ENCODE peak calls at places on chromosomes 5 and 9, in eight cellular contexts. One of them, this sample, is unnamed.

GRCh38 chr5:79229357-79230174 is 6.4 kb upstream of the JMY start:
- DNase-seq in activated CD4-positive, CD25-positive, alpha-beta regulatory T cell treated with anti-CD3 and anti-CD28 coated beads, Interleukin-2, amount 50 U/mL, for 72 hours: no peak
- DNase-seq in A172: no peak
- DNase-seq in GM18507: no peak
- DNase-seq in heart right ventricle: no peak
- DNase-seq in activated naive CD8-positive, alpha-beta T cell treated with anti-CD3 and anti-CD28 coated beads, Interleukin-2, amount 10 ng/mL, durations not matched to agents 7 days and 5 days: no peak
- DNase-seq in sciatic nerve: no peak
- DNase-seq in activated CD8-positive, alpha-beta memory T cell treated with anti-CD3 and anti-CD28 coated beads for 48 hours: no peak
- DNase-seq in this sample: no peak

GRCh38 chr5:140056880-140057279 is 13.8 kb upstream of the NRG2 start:
- DNase-seq in activated CD4-positive, CD25-positive, alpha-beta regulatory T cell treated with anti-CD3 and anti-CD28 coated beads, Interleukin-2, amount 50 U/mL, for 72 hours: no peak
- DNase-seq in A172: no peak
- DNase-seq in GM18507: no peak
- DNase-seq in heart right ventricle: no peak
- DNase-seq in activated naive CD8-positive, alpha-beta T cell treated with anti-CD3 and anti-CD28 coated beads, Interleukin-2, amount 10 ng/mL, durations not matched to agents 7 days and 5 days: no peak
- DNase-seq in sciatic nerve: no peak
- DNase-seq in activated CD8-positive, alpha-beta memory T cell treated with anti-CD3 and anti-CD28 coated beads for 48 hours: no peak
- DNase-seq in this sample: no peak

GRCh38 chr5:29085142-29085541 is 2046.8 kb upstream of the CDH9 start:
- DNase-seq in activated CD4-positive, CD25-positive, alpha-beta regulatory T cell treated with anti-CD3 and anti-CD28 coated beads, Interleukin-2, amount 50 U/mL, for 72 hours: no peak
- DNase-seq in A172: no peak
- DNase-seq in GM18507: no peak
- DNase-seq in heart right ventricle: no peak
- DNase-seq in activated naive CD8-positive, alpha-beta T cell treated with anti-CD3 and anti-CD28 coated beads, Interleukin-2, amount 10 ng/mL, durations not matched to agents 7 days and 5 days: no peak
- DNase-seq in sciatic nerve: no peak
- DNase-seq in activated CD8-positive, alpha-beta memory T cell treated with anti-CD3 and anti-CD28 coated beads for 48 hours: no peak
- DNase-seq in this sample: no peak

GRCh38 chr9:5622019-5622418 is 6.9 kb upstream of the RIC1 start:
- DNase-seq in activated CD4-positive, CD25-positive, alpha-beta regulatory T cell treated with anti-CD3 and anti-CD28 coated beads, Interleukin-2, amount 50 U/mL, for 72 hours: no peak
- DNase-seq in A172: peak; percentile 66
- DNase-seq in GM18507: no peak
- DNase-seq in heart right ventricle: no peak
- DNase-seq in activated naive CD8-positive, alpha-beta T cell treated with anti-CD3 and anti-CD28 coated beads, Interleukin-2, amount 10 ng/mL, durations not matched to agents 7 days and 5 days: no peak
- DNase-seq in sciatic nerve: no peak
- DNase-seq in activated CD8-positive, alpha-beta memory T cell treated with anti-CD3 and anti-CD28 coated beads for 48 hours: no peak
- DNase-seq in this sample: no peak

GRCh38 chr5:159510282-159510681 is 180.0 kb upstream of the IL12B start:
- DNase-seq in activated CD4-positive, CD25-positive, alpha-beta regulatory T cell treated with anti-CD3 and anti-CD28 coated beads, Interleukin-2, amount 50 U/mL, for 72 hours: no peak
- DNase-seq in A172: peak; percentile 71
- DNase-seq in GM18507: no peak
- DNase-seq in heart right ventricle: peak; percentile 83
- DNase-seq in activated naive CD8-positive, alpha-beta T cell treated with anti-CD3 and anti-CD28 coated beads, Interleukin-2, amount 10 ng/mL, durations not matched to agents 7 days and 5 days: no peak
- DNase-seq in sciatic nerve: no peak
- DNase-seq in activated CD8-positive, alpha-beta memory T cell treated with anti-CD3 and anti-CD28 coated beads for 48 hours: no peak
- DNase-seq in this sample: no peak

GRCh38 chr9:104093162-104093561 is 947 bp upstream of the SMC2 start:
- DNase-seq in activated CD4-positive, CD25-positive, alpha-beta regulatory T cell treated with anti-CD3 and anti-CD28 coated beads, Interleukin-2, amount 50 U/mL, for 72 hours: no peak
- DNase-seq in A172: peak; percentile 16
- DNase-seq in GM18507: no peak
- DNase-seq in heart right ventricle: no peak
- DNase-seq in activated naive CD8-positive, alpha-beta T cell treated with anti-CD3 and anti-CD28 coated beads, Interleukin-2, amount 10 ng/mL, durations not matched to agents 7 days and 5 days: no peak
- DNase-seq in sciatic nerve: no peak
- DNase-seq in activated CD8-positive, alpha-beta memory T cell treated with anti-CD3 and anti-CD28 coated beads for 48 hours: no peak
- DNase-seq in this sample: no peak

GRCh38 chr5:171315386-171315891 is 6.4 kb downstream of the TLX3 start:
- DNase-seq in activated CD4-positive, CD25-positive, alpha-beta regulatory T cell treated with anti-CD3 and anti-CD28 coated beads, Interleukin-2, amount 50 U/mL, for 72 hours: no peak
- DNase-seq in A172: no peak
- DNase-seq in GM18507: no peak
- DNase-seq in heart right ventricle: no peak
- DNase-seq in activated naive CD8-positive, alpha-beta T cell treated with anti-CD3 and anti-CD28 coated beads, Interleukin-2, amount 10 ng/mL, durations not matched to agents 7 days and 5 days: peak; percentile 36
- DNase-seq in sciatic nerve: no peak
- DNase-seq in activated CD8-positive, alpha-beta memory T cell treated with anti-CD3 and anti-CD28 coated beads for 48 hours: no peak
- DNase-seq in this sample: no peak

GRCh38 chr9:81832571-81833285 is 95.5 kb upstream of the SPATA31D4 start:
- DNase-seq in activated CD4-positive, CD25-positive, alpha-beta regulatory T cell treated with anti-CD3 and anti-CD28 coated beads, Interleukin-2, amount 50 U/mL, for 72 hours: no peak
- DNase-seq in A172: no peak
- DNase-seq in GM18507: no peak
- DNase-seq in heart right ventricle: no peak
- DNase-seq in activated naive CD8-positive, alpha-beta T cell treated with anti-CD3 and anti-CD28 coated beads, Interleukin-2, amount 10 ng/mL, durations not matched to agents 7 days and 5 days: no peak
- DNase-seq in sciatic nerve: no peak
- DNase-seq in activated CD8-positive, alpha-beta memory T cell treated with anti-CD3 and anti-CD28 coated beads for 48 hours: no peak
- DNase-seq in this sample: no peak

GRCh38 chr5:107477492-107477891 is 193.2 kb downstream of the EFNA5 start:
- DNase-seq in activated CD4-positive, CD25-positive, alpha-beta regulatory T cell treated with anti-CD3 and anti-CD28 coated beads, Interleukin-2, amount 50 U/mL, for 72 hours: no peak
- DNase-seq in A172: no peak
- DNase-seq in GM18507: no peak
- DNase-seq in heart right ventricle: no peak
- DNase-seq in activated naive CD8-positive, alpha-beta T cell treated with anti-CD3 and anti-CD28 coated beads, Interleukin-2, amount 10 ng/mL, durations not matched to agents 7 days and 5 days: no peak
- DNase-seq in sciatic nerve: no peak
- DNase-seq in activated CD8-positive, alpha-beta memory T cell treated with anti-CD3 and anti-CD28 coated beads for 48 hours: no peak
- DNase-seq in this sample: no peak

GRCh38 chr9:70076678-70077077 is 33.0 kb downstream of the MAMDC2 start:
- DNase-seq in activated CD4-positive, CD25-positive, alpha-beta regulatory T cell treated with anti-CD3 and anti-CD28 coated beads, Interleukin-2, amount 50 U/mL, for 72 hours: no peak
- DNase-seq in A172: no peak
- DNase-seq in GM18507: no peak
- DNase-seq in heart right ventricle: no peak
- DNase-seq in activated naive CD8-positive, alpha-beta T cell treated with anti-CD3 and anti-CD28 coated beads, Interleukin-2, amount 10 ng/mL, durations not matched to agents 7 days and 5 days: no peak
- DNase-seq in sciatic nerve: no peak
- DNase-seq in activated CD8-positive, alpha-beta memory T cell treated with anti-CD3 and anti-CD28 coated beads for 48 hours: no peak
- DNase-seq in this sample: no peak

GRCh38 chr9:16026886-16027285 is 474.0 kb downstream of the CCDC171 start:
- DNase-seq in activated CD4-positive, CD25-positive, alpha-beta regulatory T cell treated with anti-CD3 and anti-CD28 coated beads, Interleukin-2, amount 50 U/mL, for 72 hours: no peak
- DNase-seq in A172: no peak
- DNase-seq in GM18507: no peak
- DNase-seq in heart right ventricle: no peak
- DNase-seq in activated naive CD8-positive, alpha-beta T cell treated with anti-CD3 and anti-CD28 coated beads, Interleukin-2, amount 10 ng/mL, durations not matched to agents 7 days and 5 days: no peak
- DNase-seq in sciatic nerve: no peak
- DNase-seq in activated CD8-positive, alpha-beta memory T cell treated with anti-CD3 and anti-CD28 coated beads for 48 hours: no peak
- DNase-seq in this sample: no peak

GRCh38 chr5:61019642-61020041 is 74.6 kb downstream of the NDUFAF2 start:
- DNase-seq in activated CD4-positive, CD25-positive, alpha-beta regulatory T cell treated with anti-CD3 and anti-CD28 coated beads, Interleukin-2, amount 50 U/mL, for 72 hours: no peak
- DNase-seq in A172: no peak
- DNase-seq in GM18507: no peak
- DNase-seq in heart right ventricle: no peak
- DNase-seq in activated naive CD8-positive, alpha-beta T cell treated with anti-CD3 and anti-CD28 coated beads, Interleukin-2, amount 10 ng/mL, durations not matched to agents 7 days and 5 days: no peak
- DNase-seq in sciatic nerve: no peak
- DNase-seq in activated CD8-positive, alpha-beta memory T cell treated with anti-CD3 and anti-CD28 coated beads for 48 hours: no peak
- DNase-seq in this sample: no peak

GRCh38 chr5:96219580-96220281 is 213.3 kb downstream of the PCSK1 start:
- DNase-seq in activated CD4-positive, CD25-positive, alpha-beta regulatory T cell treated with anti-CD3 and anti-CD28 coated beads, Interleukin-2, amount 50 U/mL, for 72 hours: no peak
- DNase-seq in A172: peak; percentile 39
- DNase-seq in GM18507: no peak
- DNase-seq in heart right ventricle: no peak
- DNase-seq in activated naive CD8-positive, alpha-beta T cell treated with anti-CD3 and anti-CD28 coated beads, Interleukin-2, amount 10 ng/mL, durations not matched to agents 7 days and 5 days: no peak
- DNase-seq in sciatic nerve: no peak
- DNase-seq in activated CD8-positive, alpha-beta memory T cell treated with anti-CD3 and anti-CD28 coated beads for 48 hours: no peak
- DNase-seq in this sample: no peak

GRCh38 chr9:581673-582497 is 259.6 kb upstream of the DMRT1 start:
- DNase-seq in activated CD4-positive, CD25-positive, alpha-beta regulatory T cell treated with anti-CD3 and anti-CD28 coated beads, Interleukin-2, amount 50 U/mL, for 72 hours: no peak
- DNase-seq in A172: no peak
- DNase-seq in GM18507: no peak
- DNase-seq in heart right ventricle: no peak
- DNase-seq in activated naive CD8-positive, alpha-beta T cell treated with anti-CD3 and anti-CD28 coated beads, Interleukin-2, amount 10 ng/mL, durations not matched to agents 7 days and 5 days: no peak
- DNase-seq in sciatic nerve: no peak
- DNase-seq in activated CD8-positive, alpha-beta memory T cell treated with anti-CD3 and anti-CD28 coated beads for 48 hours: no peak
- DNase-seq in this sample: no peak

GRCh38 chr9:95808001-95808400 is 67.5 kb upstream of the ERCC6L2 start:
- DNase-seq in activated CD4-positive, CD25-positive, alpha-beta regulatory T cell treated with anti-CD3 and anti-CD28 coated beads, Interleukin-2, amount 50 U/mL, for 72 hours: no peak
- DNase-seq in A172: no peak
- DNase-seq in GM18507: no peak
- DNase-seq in heart right ventricle: no peak
- DNase-seq in activated naive CD8-positive, alpha-beta T cell treated with anti-CD3 and anti-CD28 coated beads, Interleukin-2, amount 10 ng/mL, durations not matched to agents 7 days and 5 days: no peak
- DNase-seq in sciatic nerve: no peak
- DNase-seq in activated CD8-positive, alpha-beta memory T cell treated with anti-CD3 and anti-CD28 coated beads for 48 hours: no peak
- DNase-seq in this sample: no peak

GRCh38 chr5:38039091-38039490 is 199.2 kb upstream of the GDNF start:
- DNase-seq in activated CD4-positive, CD25-positive, alpha-beta regulatory T cell treated with anti-CD3 and anti-CD28 coated beads, Interleukin-2, amount 50 U/mL, for 72 hours: no peak
- DNase-seq in A172: no peak
- DNase-seq in GM18507: no peak
- DNase-seq in heart right ventricle: no peak
- DNase-seq in activated naive CD8-positive, alpha-beta T cell treated with anti-CD3 and anti-CD28 coated beads, Interleukin-2, amount 10 ng/mL, durations not matched to agents 7 days and 5 days: no peak
- DNase-seq in sciatic nerve: no peak
- DNase-seq in activated CD8-positive, alpha-beta memory T cell treated with anti-CD3 and anti-CD28 coated beads for 48 hours: no peak
- DNase-seq in this sample: no peak

GRCh38 chr9:111898331-111899096 is 1.9 kb downstream of the UGCG start:
- DNase-seq in activated CD4-positive, CD25-positive, alpha-beta regulatory T cell treated with anti-CD3 and anti-CD28 coated beads, Interleukin-2, amount 50 U/mL, for 72 hours: no peak
- DNase-seq in A172: no peak
- DNase-seq in GM18507: no peak
- DNase-seq in heart right ventricle: no peak
- DNase-seq in activated naive CD8-positive, alpha-beta T cell treated with anti-CD3 and anti-CD28 coated beads, Interleukin-2, amount 10 ng/mL, durations not matched to agents 7 days and 5 days: no peak
- DNase-seq in sciatic nerve: no peak
- DNase-seq in activated CD8-positive, alpha-beta memory T cell treated with anti-CD3 and anti-CD28 coated beads for 48 hours: no peak
- DNase-seq in this sample: no peak

GRCh38 chr9:70607926-70608325 is 193.5 kb upstream of the KLF9 start:
- DNase-seq in activated CD4-positive, CD25-positive, alpha-beta regulatory T cell treated with anti-CD3 and anti-CD28 coated beads, Interleukin-2, amount 50 U/mL, for 72 hours: no peak
- DNase-seq in A172: no peak
- DNase-seq in GM18507: no peak
- DNase-seq in heart right ventricle: peak; percentile 26
- DNase-seq in activated naive CD8-positive, alpha-beta T cell treated with anti-CD3 and anti-CD28 coated beads, Interleukin-2, amount 10 ng/mL, durations not matched to agents 7 days and 5 days: no peak
- DNase-seq in sciatic nerve: no peak
- DNase-seq in activated CD8-positive, alpha-beta memory T cell treated with anti-CD3 and anti-CD28 coated beads for 48 hours: no peak
- DNase-seq in this sample: no peak

GRCh38 chr5:84634256-84634655 is 249.6 kb upstream of the EDIL3 start:
- DNase-seq in activated CD4-positive, CD25-positive, alpha-beta regulatory T cell treated with anti-CD3 and anti-CD28 coated beads, Interleukin-2, amount 50 U/mL, for 72 hours: no peak
- DNase-seq in A172: no peak
- DNase-seq in GM18507: no peak
- DNase-seq in heart right ventricle: no peak
- DNase-seq in activated naive CD8-positive, alpha-beta T cell treated with anti-CD3 and anti-CD28 coated beads, Interleukin-2, amount 10 ng/mL, durations not matched to agents 7 days and 5 days: no peak
- DNase-seq in sciatic nerve: no peak
- DNase-seq in activated CD8-positive, alpha-beta memory T cell treated with anti-CD3 and anti-CD28 coated beads for 48 hours: no peak
- DNase-seq in this sample: no peak

GRCh38 chr5:96151891-96152290 is 190.2 kb upstream of the ELL2 start:
- DNase-seq in activated CD4-positive, CD25-positive, alpha-beta regulatory T cell treated with anti-CD3 and anti-CD28 coated beads, Interleukin-2, amount 50 U/mL, for 72 hours: no peak
- DNase-seq in A172: no peak
- DNase-seq in GM18507: no peak
- DNase-seq in heart right ventricle: no peak
- DNase-seq in activated naive CD8-positive, alpha-beta T cell treated with anti-CD3 and anti-CD28 coated beads, Interleukin-2, amount 10 ng/mL, durations not matched to agents 7 days and 5 days: no peak
- DNase-seq in sciatic nerve: no peak
- DNase-seq in activated CD8-positive, alpha-beta memory T cell treated with anti-CD3 and anti-CD28 coated beads for 48 hours: no peak
- DNase-seq in this sample: no peak

GRCh38 chr5:180831139-180832080 is 28.8 kb upstream of the MGAT1 start:
- DNase-seq in activated CD4-positive, CD25-positive, alpha-beta regulatory T cell treated with anti-CD3 and anti-CD28 coated beads, Interleukin-2, amount 50 U/mL, for 72 hours: peak; percentile 86
- DNase-seq in A172: no peak
- DNase-seq in GM18507: peak; percentile 64
- DNase-seq in heart right ventricle: peak; percentile 88
- DNase-seq in activated naive CD8-positive, alpha-beta T cell treated with anti-CD3 and anti-CD28 coated beads, Interleukin-2, amount 10 ng/mL, durations not matched to agents 7 days and 5 days: peak; percentile 87
- DNase-seq in sciatic nerve: peak; percentile 93
- DNase-seq in activated CD8-positive, alpha-beta memory T cell treated with anti-CD3 and anti-CD28 coated beads for 48 hours: peak; percentile 68
- DNase-seq in this sample: peak; percentile 71

GRCh38 chr9:129333961-129334743 is 156.1 kb upstream of the IER5L start:
- DNase-seq in activated CD4-positive, CD25-positive, alpha-beta regulatory T cell treated with anti-CD3 and anti-CD28 coated beads, Interleukin-2, amount 50 U/mL, for 72 hours: peak; percentile 45
- DNase-seq in A172: peak; percentile 99
- DNase-seq in GM18507: no peak
- DNase-seq in heart right ventricle: peak; percentile 88
- DNase-seq in activated naive CD8-positive, alpha-beta T cell treated with anti-CD3 and anti-CD28 coated beads, Interleukin-2, amount 10 ng/mL, durations not matched to agents 7 days and 5 days: peak; percentile 56
- DNase-seq in sciatic nerve: peak; percentile 94
- DNase-seq in activated CD8-positive, alpha-beta memory T cell treated with anti-CD3 and anti-CD28 coated beads for 48 hours: no peak
- DNase-seq in this sample: peak; percentile 74

This sample was measured in amygdala.